ENCODE peak calls at places on chromosomes 7 and 10, in seven cellular contexts. Y is OCI-LY7, F is astrocyte, A is cardiac muscle cell, N is IMR-90, R is stomach, Q is HCT116. J is an unnamed sample.
A peak's percentile ranks its signal among the peaks of the same experiment; 100 is the strongest.

GRCh38 chr7:78448915-78449314 is 650.3 kb downstream of the PHTF2 start:
- DNase-seq in Y (no peak), F (no peak), A (peak; percentile 72), N (no peak), R (no peak), Q (no peak), J (no peak)

GRCh38 chr10:72248477-72249151 is 25.1 kb upstream of the DDIT4 start:
- DNase-seq in Y (peak; percentile 95), F (no peak), A (peak; percentile 40), N (no peak), R (peak; percentile 87), Q (no peak), J (no peak)

GRCh38 chr7:76507723-76508406 is 2.5 kb upstream of the UPK3B start:
- DNase-seq in Y (no peak), F (no peak), A (no peak), N (no peak), R (no peak), Q (no peak), J (no peak)

GRCh38 chr7:36286241-36286640 is 103.4 kb upstream of the ANLN start:
- DNase-seq in Y (peak; percentile 55), F (no peak), A (no peak), N (no peak), R (no peak), Q (no peak), J (no peak)

GRCh38 chr10:60916025-60916424 is 28.0 kb downstream of the RHOBTB1 start:
- DNase-seq in Y (no peak), F (no peak), A (no peak), N (no peak), R (no peak), Q (no peak), J (no peak)

GRCh38 chr7:73605601-73606220 is 18.6 kb downstream of the MLXIPL start:
- DNase-seq in Y (no peak), F (no peak), A (peak; percentile 36), N (no peak), R (no peak), Q (no peak), J (no peak)

GRCh38 chr10:42875792-42876191 is 93.2 kb downstream of the BMS1 start:
- DNase-seq in Y (no peak), F (no peak), A (no peak), N (peak; percentile 10), R (no peak), Q (no peak), J (no peak)

GRCh38 chr10:29353887-29354561 is 65.2 kb downstream of the LYZL1 start:
- DNase-seq in Y (no peak), F (no peak), A (no peak), N (no peak), R (no peak), Q (no peak), J (no peak)

GRCh38 chr7:138243430-138243829 is 167.2 kb downstream of the AKR1D1 start:
- DNase-seq in Y (no peak), F (peak; percentile 61), A (peak; percentile 70), N (no peak), R (peak; percentile 59), Q (no peak), J (peak; percentile 13)

GRCh38 chr7:135938086-135938485 is 39.1 kb downstream of the MTPN start:
- DNase-seq in Y (no peak), F (no peak), A (no peak), N (no peak), R (no peak), Q (no peak), J (no peak)
- H3K4me3 ChIP-seq in Y (no peak overlapping the region), F (no peak overlapping the region), A (no peak overlapping the region), N (no peak overlapping the region), R (no peak overlapping the region), Q (no peak overlapping the region), J (no peak overlapping the region)

GRCh38 chr7:156128496-156128895 is 316.2 kb upstream of the SHH start:
- DNase-seq in Y (no peak), F (no peak), A (no peak), N (no peak), R (no peak), Q (no peak), J (no peak)
- H3K4me3 ChIP-seq in Y (no peak overlapping the region), F (no peak overlapping the region), A (no peak overlapping the region), N (no peak overlapping the region), R (no peak overlapping the region), Q (no peak overlapping the region), J (no peak overlapping the region)

GRCh38 chr10:14579405-14579804 is 195.3 kb downstream of the FAM107B start:
- DNase-seq in Y (no peak), F (no peak), A (no peak), N (peak; percentile 44), R (no peak), Q (no peak), J (no peak)
- H3K4me3 ChIP-seq in Y (no peak overlapping the region), F (no peak overlapping the region), A (no peak overlapping the region), N (no peak overlapping the region), R (no peak overlapping the region), Q (no peak overlapping the region), J (no peak overlapping the region)

GRCh38 chr10:64558094-64558870 is 1037.1 kb downstream of the REEP3 start:
- DNase-seq in Y (no peak), F (no peak), A (no peak), N (no peak), R (no peak), Q (no peak), J (no peak)

DNA sequence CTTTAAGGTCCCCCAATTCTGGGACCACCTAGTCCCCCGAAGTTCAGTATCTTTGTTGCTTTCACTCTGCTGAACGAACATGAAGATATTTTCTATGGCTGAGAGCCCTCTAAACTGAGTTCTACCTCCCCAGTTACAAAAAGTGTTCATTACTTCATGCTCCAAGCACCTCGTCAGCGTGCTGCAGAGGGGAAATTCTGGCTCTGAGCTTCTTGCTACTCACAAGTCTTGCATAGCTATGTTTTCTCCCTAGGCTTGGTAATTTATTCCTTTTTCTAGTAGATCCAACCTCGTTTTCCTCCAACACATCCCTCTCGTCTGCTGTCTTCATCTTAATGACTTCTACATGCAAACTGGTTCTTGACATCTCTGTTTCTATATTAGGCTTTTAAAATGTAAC is 1034.4 kb downstream of the REEP3 start:
- DNase-seq in Y (no peak), F (no peak), A (no peak), N (no peak), R (no peak), Q (no peak), J (no peak)
- H3K4me3 ChIP-seq in Y (no peak overlapping the region), F (no peak overlapping the region), A (no peak overlapping the region), N (no peak overlapping the region), R (no peak overlapping the region), Q (no peak overlapping the region), J (no peak overlapping the region)

GRCh38 chr7:90661290-90662151 is 65.4 kb downstream of the CDK14 start:
- DNase-seq in Y (no peak), F (peak; percentile 73), A (no peak), N (peak; percentile 46), R (no peak), Q (no peak), J (no peak)

GRCh38 chr7:90666186-90666585 is 70.1 kb downstream of the CDK14 start:
- DNase-seq in Y (no peak), F (no peak), A (no peak), N (peak; percentile 66), R (no peak), Q (no peak), J (no peak)

GRCh38 chr7:90660100-90660499 is 64.0 kb downstream of the CDK14 start:
- DNase-seq in Y (no peak), F (no peak), A (no peak), N (no peak), R (no peak), Q (no peak), J (no peak)

GRCh38 chr7:90660819-90661218 is 64.7 kb downstream of the CDK14 start:
- DNase-seq in Y (no peak), F (no peak), A (no peak), N (no peak), R (no peak), Q (no peak), J (no peak)

DNA sequence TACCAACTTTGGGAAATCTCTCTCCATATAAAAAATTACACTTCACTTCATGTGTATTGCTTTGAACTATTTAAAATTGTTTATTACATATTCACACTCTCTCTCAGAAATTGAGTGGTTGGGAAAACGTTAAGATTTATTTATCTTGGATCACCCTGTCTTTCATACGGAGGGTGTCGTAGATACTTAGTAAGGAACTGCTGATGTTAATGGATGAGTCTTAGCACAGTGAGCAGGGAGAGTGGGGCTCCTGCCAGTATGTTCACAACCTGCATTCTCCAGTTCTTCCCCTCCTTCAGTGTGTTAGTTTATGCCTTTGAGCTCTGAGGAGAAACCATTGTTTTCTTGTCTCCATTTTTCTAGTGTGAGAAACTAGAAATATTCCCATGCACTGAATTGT is 67.1 kb downstream of the CDK14 start:
- DNase-seq in Y (no peak), F (peak; percentile 78), A (no peak), N (no peak), R (no peak), Q (no peak), J (no peak)
- H3K4me3 ChIP-seq in Y (no peak overlapping the region), F (no peak overlapping the region), A (no peak overlapping the region), N (no peak overlapping the region), R (no peak overlapping the region), Q (no peak overlapping the region), J (no peak overlapping the region)

DNA sequence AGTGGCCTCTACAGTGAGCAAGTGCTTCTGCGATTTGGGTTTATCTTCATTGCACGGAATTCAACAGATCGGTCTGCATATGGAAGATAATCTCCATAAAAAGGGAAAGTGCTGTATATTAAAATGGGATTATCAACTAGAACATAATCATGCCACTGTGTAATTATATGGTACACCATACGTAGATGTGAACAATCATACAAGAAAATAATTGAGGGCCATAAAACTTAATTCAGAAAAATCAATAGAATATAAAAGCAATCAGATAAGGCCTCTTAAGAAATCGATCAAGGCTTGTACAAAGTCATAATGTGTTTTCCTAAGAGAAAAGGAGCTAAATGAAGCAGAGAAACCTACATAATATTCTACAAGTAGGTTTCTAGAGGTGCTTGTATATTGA is 157.5 kb upstream of the MGMT start:
- DNase-seq in Y (no peak), F (no peak), A (no peak), N (no peak), R (no peak), Q (no peak), J (no peak)
- H3K4me3 ChIP-seq in Y (no peak overlapping the region), F (no peak overlapping the region), A (no peak overlapping the region), N (no peak overlapping the region), R (no peak overlapping the region), Q (no peak overlapping the region), J (no peak overlapping the region)